ENCODE peak calls at places on chromosomes 7 and 10, in seven cellular contexts. W is GM23248, R is OCI-LY7, T is HCT116, G is PC-3, C is MM.1S, F is GM23338. S is an unnamed sample. For H3K9me2, the result is how much of the 10 kb centered on the place peaks cover.

GRCh38 chr10:86944471-86944870 is 12.9 kb downstream of the MMRN2 start:
- DNase-seq in W (peak), R (no peak), T (no peak), G (peak), C (no peak), F (no peak), S (no peak)

GRCh38 chr10:118800920-118801319 is 46.1 kb upstream of the CACUL1 start:
- DNase-seq in W (peak), R (peak), T (no peak), G (peak), C (no peak), F (no peak), S (peak)

GRCh38 chr10:110530131-110530831 is 32.6 kb downstream of the DUSP5 start:
- DNase-seq in W (peak), R (no peak), T (peak), G (peak), C (no peak), F (peak), S (peak)

GRCh38 chr7:99094369-99094768 is 49.5 kb downstream of the SMURF1 start:
- DNase-seq in W (peak), R (no peak), T (no peak), G (no peak), C (no peak), F (no peak), S (no peak)

GRCh38 chr7:117672433-117672832 is 192.6 kb downstream of the CFTR start:
- DNase-seq in W (no peak), R (no peak), T (no peak), G (peak), C (no peak), F (no peak), S (no peak)

GRCh38 chr10:90871279-90871760 is 454 bp upstream of the RPP30 start:
- DNase-seq in W (peak), R (peak), T (no peak), G (no peak), C (peak), F (peak), S (peak)

GRCh38 chr7:32298403-32299132 is 191.6 kb downstream of the LSM5 start:
- DNase-seq in W (peak), R (no peak), T (no peak), G (no peak), C (no peak), F (peak), S (peak)

GRCh38 chr10:3955493-3955892 is 170.5 kb upstream of the KLF6 start:
- DNase-seq in W (no peak), R (no peak), T (no peak), G (no peak), C (no peak), F (peak), S (peak)

GRCh38 chr7:4665661-4666060 is 16.4 kb upstream of the FOXK1 start:
- DNase-seq in W (peak), R (no peak), T (no peak), G (peak), C (no peak), F (no peak), S (no peak)

GRCh38 chr7:48887500-48887899 is 36.8 kb upstream of the CDC14C start:
- DNase-seq in W (peak), R (no peak), T (no peak), G (peak), C (no peak), F (no peak), S (no peak)

GRCh38 chr7:36784991-36785940 is 61.0 kb upstream of the AOAH start:
- DNase-seq in W (no peak), R (no peak), T (no peak), G (no peak), C (no peak), F (no peak), S (no peak)

GRCh38 chr7:27921081-27921836 is 181.3 kb downstream of the TAX1BP1 start:
- DNase-seq in W (peak), R (peak), T (peak), G (peak), C (peak), F (peak), S (peak)

GRCh38 chr10:273088-273487 is 137.8 kb downstream of the ZMYND11 start:
- DNase-seq in W (no peak), R (no peak), T (no peak), G (no peak), C (no peak), F (no peak), S (no peak)

GRCh38 chr7:100475549-100475948 is 3.5 kb downstream of the TSC22D4 start:
- DNase-seq in W (no peak), R (no peak), T (no peak), G (no peak), C (no peak), F (no peak), S (peak)

GRCh38 chr10:121631296-121631695 is 33.1 kb upstream of the FGFR2 start:
- DNase-seq in W (no peak), R (no peak), T (no peak), G (no peak), C (no peak), F (no peak), S (no peak)

GRCh38 chr7:96055717-96056116 is 266.2 kb downstream of the SLC25A13 start:
- DNase-seq in W (no peak), R (no peak), T (no peak), G (no peak), C (no peak), F (no peak), S (no peak)

GRCh38 chr7:148204639-148205292 is 385.8 kb upstream of the C7orf33 start:
- DNase-seq in W (no peak), R (no peak), T (no peak), G (no peak), C (no peak), F (peak), S (no peak)

GRCh38 chr7:143018931-143019330 is 8.0 kb downstream of the OR9A2 start:
- DNase-seq in W (peak), R (no peak), T (no peak), G (no peak), C (no peak), F (no peak), S (no peak)

GRCh38 chr10:5904227-5904626 is 14.2 kb downstream of the FBH1 start:
- DNase-seq in W (no peak), R (peak), T (no peak), G (no peak), C (peak), F (no peak), S (no peak)

GRCh38 chr7:55365103-55365679 is at the start of gene LANCL2:
- DNase-seq in W (peak), R (no peak), T (no peak), G (peak), C (no peak), F (peak), S (no peak)

GRCh38 chr10:11057448-11057847 is 39.8 kb downstream of the CELF2 start:
- DNase-seq in W (no peak), R (no peak), T (no peak), G (no peak), C (no peak), F (no peak), S (no peak)

GRCh38 chr7:33716581-33717477 is 188.5 kb upstream of the BMPER start:
- DNase-seq in W (peak), R (peak), T (peak), G (peak), C (peak), F (peak), S (peak)

GRCh38 chr10:62244785-62245595 is 23.7 kb downstream of the RTKN2 start:
- DNase-seq in W (peak), R (peak), T (peak), G (peak), C (peak), F (peak), S (peak)

GRCh38 chr10:104128214-104128613 is 6.2 kb downstream of the SFR1 start:
- DNase-seq in W (peak), R (no peak), T (no peak), G (peak), C (no peak), F (no peak), S (no peak)

GRCh38 chr10:126262971-126263370 is 125.3 kb downstream of the ADAM12 start:
- DNase-seq in W (peak), R (no peak), T (no peak), G (no peak), C (no peak), F (no peak), S (no peak)

GRCh38 chr7:108488902-108489538 is 32.8 kb upstream of the NRCAM start:
- DNase-seq in W (no peak), R (no peak), T (no peak), G (no peak), C (no peak), F (peak), S (no peak)

GRCh38 chr7:155309021-155309338 is 11.3 kb downstream of the INSIG1 start:
- DNase-seq in W (no peak), R (no peak), T (no peak), G (no peak), C (no peak), F (no peak), S (no peak)

GRCh38 chr7:21318190-21318915 is 109.5 kb upstream of the SP4 start:
- DNase-seq in W (peak), R (no peak), T (no peak), G (no peak), C (no peak), F (no peak), S (no peak)

GRCh38 chr7:7152315-7152714 is 30.0 kb upstream of the C1GALT1 start:
- DNase-seq in W (no peak), R (no peak), T (no peak), G (no peak), C (no peak), F (no peak), S (no peak)

GRCh38 chr7:7156663-7157062 is 25.7 kb upstream of the C1GALT1 start:
- DNase-seq in W (peak), R (no peak), T (no peak), G (no peak), C (no peak), F (no peak), S (no peak)

GRCh38 chr7:7159063-7159645 is 23.2 kb upstream of the C1GALT1 start:
- DNase-seq in W (peak), R (peak), T (no peak), G (no peak), C (no peak), F (no peak), S (no peak)

GRCh38 chr7:7157177-7157886 is 25.0 kb upstream of the C1GALT1 start:
- DNase-seq in W (peak), R (no peak), T (no peak), G (peak), C (peak), F (no peak), S (no peak)

DNA sequence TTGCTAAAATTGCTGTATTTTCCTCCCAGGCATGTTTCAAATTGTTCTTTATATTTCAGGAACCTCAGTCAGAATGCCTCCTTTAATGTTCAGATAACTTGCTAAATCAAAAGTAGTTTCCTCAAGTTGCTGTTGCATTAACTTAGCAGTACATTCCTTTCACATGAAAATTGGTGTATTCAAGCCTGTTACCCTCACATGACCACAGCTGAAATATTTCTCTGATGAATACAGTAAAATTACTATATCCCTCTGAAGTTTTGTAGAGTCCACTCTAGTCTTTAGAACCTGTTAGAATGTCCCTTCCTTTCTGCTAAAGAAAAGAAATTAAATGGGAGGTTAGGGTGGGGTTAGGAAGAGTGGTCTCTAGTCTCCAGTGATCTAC is 24.5 kb upstream of the C1GALT1 start:
- DNase-seq in W (peak), R (no peak), T (no peak), G (peak), C (no peak), F (no peak), S (no peak)
- H3K9me2 ChIP-seq in W (under half), R (under half), T (under half), G (under half), C (under half), F (under half), S (under half)

GRCh38 chr7:133510326-133511055 is 257.6 kb downstream of the EXOC4 start:
- DNase-seq in W (peak), R (no peak), T (no peak), G (no peak), C (no peak), F (no peak), S (peak)
- H3K9me2 ChIP-seq in W (under half), R (under half), T (under half), G (under half), C (under half), F (under half), S (under half)

DNA sequence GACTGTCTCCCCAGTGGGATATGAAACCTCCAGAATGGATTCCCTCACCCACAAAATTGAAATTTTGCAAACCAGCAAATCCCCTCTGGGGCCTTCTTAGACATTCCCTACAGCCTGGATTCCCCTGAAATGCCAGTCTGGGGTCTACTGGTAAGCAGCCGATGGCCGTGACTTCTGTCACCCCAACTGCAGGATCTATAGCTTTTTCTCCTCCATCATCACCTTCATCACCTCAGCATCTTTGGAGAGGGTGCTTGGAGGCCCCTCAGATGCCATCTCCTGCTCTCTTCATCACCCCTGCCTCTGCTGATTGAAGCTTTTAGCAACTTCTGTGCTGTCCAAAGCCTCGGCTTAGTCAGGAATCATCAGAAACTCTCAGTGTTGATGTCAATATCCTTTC is 2.6 kb upstream of the KCNMA1 start:
- DNase-seq in W (no peak), R (no peak), T (no peak), G (no peak), C (no peak), F (no peak), S (no peak)
- H3K9me2 ChIP-seq in W (under half), R (under half), T (under half), G (under half), C (under half), F (under half), S (under half)

GRCh38 chr7:129790136-129790535 is 162.6 kb downstream of the UBE2H start:
- DNase-seq in W (peak), R (no peak), T (no peak), G (peak), C (no peak), F (no peak), S (no peak)
- H3K9me2 ChIP-seq in W (under half), R (under half), T (under half), G (under half), C (under half), F (under half), S (under half)